ENCODE peak calls at places on chromosomes 12 and 14, in nine cellular contexts. U is adrenal gland, W is Peyer's patch, G is A549, I is HepG2, B is testis, D is stomach, P is IMR-90, O is ovary. K is an unnamed sample.

GRCh38 chr14:65492277-65492676 is 79.7 kb downstream of the FUT8 start:
- DNase-seq in U (no peak), W (no peak), G (no peak), I (no peak), B (no peak), D (no peak), P (no peak), O (no peak), K (no peak)

GRCh38 chr12:104243551-104243950 is 28.0 kb downstream of the TXNRD1 start:
- DNase-seq in U (no peak), W (no peak), G (no peak), I (no peak), B (no peak), D (no peak), P (no peak), O (no peak), K (no peak)

GRCh38 chr12:131218291-131219172 is 264.8 kb downstream of the ADGRD1 start:
- DNase-seq in U (peak; percentile 7), W (no peak), G (peak; percentile 46), I (no peak), B (no peak), D (no peak), P (no peak), O (no peak), K (no peak)

GRCh38 chr12:92912052-92912451 is 17.0 kb downstream of the EEA1 start:
- DNase-seq in U (no peak), W (no peak), G (no peak), I (no peak), B (no peak), D (no peak), P (peak; percentile 32), O (no peak), K (no peak)

GRCh38 chr14:99802301-99803105 is 9.3 kb downstream of the EML1 start:
- DNase-seq in U (no peak), W (no peak), G (peak; percentile 14), I (no peak), B (no peak), D (no peak), P (peak; percentile 53), O (no peak), K (no peak)

GRCh38 chr14:22981090-22982012 is 1.0 kb downstream of the AJUBA start:
- DNase-seq in U (peak; percentile 41), W (no peak), G (peak; percentile 52), I (no peak), B (no peak), D (no peak), P (no peak), O (peak; percentile 43), K (no peak)

GRCh38 chr12:46675736-46676135 is 150.1 kb downstream of the SLC38A4 start:
- DNase-seq in U (peak; percentile 43), W (no peak), G (peak; percentile 33), I (peak; percentile 30), B (peak; percentile 20), D (no peak), P (peak; percentile 44), O (peak; percentile 28), K (no peak)

GRCh38 chr12:130919115-130919514 is 34.6 kb upstream of the ADGRD1 start:
- DNase-seq in U (no peak), W (no peak), G (no peak), I (no peak), B (no peak), D (no peak), P (no peak), O (no peak), K (no peak)

GRCh38 chr14:21070083-21070609 is at the start of gene ARHGEF40:
- DNase-seq in U (peak; percentile 74), W (peak; percentile 34), G (no peak), I (no peak), B (no peak), D (peak; percentile 74), P (peak; percentile 33), O (peak; percentile 78), K (no peak)

GRCh38 chr14:102592969-102593840 is 756 bp downstream of the RCOR1 start:
- DNase-seq in U (peak; percentile 58), W (peak; percentile 44), G (peak; percentile 41), I (no peak), B (peak; percentile 57), D (peak; percentile 50), P (peak; percentile 26), O (peak; percentile 56), K (peak; percentile 82)

GRCh38 chr12:49825360-49825970 is 2.7 kb downstream of the NCKAP5L start:
- DNase-seq in U (peak; percentile 75), W (no peak), G (no peak), I (no peak), B (no peak), D (no peak), P (peak; percentile 73), O (no peak), K (peak; percentile 80)

GRCh38 chr12:18905134-18905533 is 167.2 kb downstream of the CAPZA3 start:
- DNase-seq in U (no peak), W (no peak), G (peak; percentile 5), I (peak; percentile 15), B (no peak), D (no peak), P (no peak), O (no peak), K (no peak)

GRCh38 chr12:59115526-59115925 is 195.2 kb upstream of the LRIG3 start:
- DNase-seq in U (no peak), W (no peak), G (no peak), I (no peak), B (no peak), D (no peak), P (peak; percentile 52), O (no peak), K (no peak)

DNA sequence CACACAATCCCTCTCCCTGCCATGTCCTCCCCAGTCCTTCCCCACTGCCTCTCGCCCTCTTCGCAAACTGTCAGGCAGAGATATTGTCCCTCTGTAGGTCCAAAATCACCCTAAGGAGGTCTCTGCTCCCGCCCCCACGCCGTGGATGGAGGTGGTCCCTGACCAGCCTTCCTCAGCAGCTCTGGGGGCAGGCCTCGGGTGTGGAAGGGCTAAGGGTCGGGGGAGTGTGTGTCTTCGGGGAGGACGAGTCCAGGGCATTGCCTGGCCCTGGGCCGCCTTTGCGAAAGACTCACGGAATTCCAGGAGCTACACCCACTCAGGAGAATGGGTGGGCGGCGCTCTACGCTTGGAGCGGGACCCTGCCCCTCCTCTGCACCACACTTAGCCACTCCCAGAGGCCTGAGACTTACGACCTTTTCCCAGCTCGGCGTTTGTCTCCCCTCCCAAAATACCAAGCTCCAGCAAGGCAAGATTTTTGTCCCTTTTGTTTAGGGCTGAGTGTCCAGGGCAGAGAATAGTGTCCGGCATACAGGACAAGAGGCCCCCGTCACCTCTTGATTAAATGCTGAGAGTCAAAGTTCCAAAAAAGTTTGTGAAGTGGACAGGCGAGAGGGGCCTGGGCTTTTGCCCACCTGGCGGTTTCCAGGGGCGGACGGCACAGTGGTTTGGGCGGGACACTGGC is 881 bp downstream of the PYGL start:
- DNase-seq in U (peak; percentile 55), W (peak; percentile 18), G (peak; percentile 78), I (peak; percentile 55), B (peak; percentile 43), D (peak; percentile 32), P (peak; percentile 28), O (peak; percentile 66), K (peak; percentile 90)
- H3K27ac ChIP-seq in U (peak overlapping the region; percentile 87), W (peak overlapping the region; percentile 47), G (peak overlapping the region; percentile 95), I (peak overlapping the region; percentile 99), B (peak overlapping the region; percentile 90), D (peak overlapping the region; percentile 69), P (peak overlapping the region; percentile 41), O (peak overlapping the region; percentile 87), K (peak overlapping the region; percentile 85)

GRCh38 chr14:77989441-77989891 is 180.7 kb upstream of the NRXN3 start:
- DNase-seq in U (no peak), W (no peak), G (no peak), I (no peak), B (no peak), D (no peak), P (no peak), O (no peak), K (no peak)

GRCh38 chr14:77988966-77989365 is 181.2 kb upstream of the NRXN3 start:
- DNase-seq in U (no peak), W (no peak), G (peak; percentile 13), I (peak; percentile 6), B (no peak), D (no peak), P (peak; percentile 48), O (no peak), K (no peak)

GRCh38 chr14:77988096-77988870 is 181.9 kb upstream of the NRXN3 start:
- DNase-seq in U (no peak), W (no peak), G (no peak), I (no peak), B (no peak), D (no peak), P (no peak), O (no peak), K (no peak)

GRCh38 chr14:77986808-77987207 is 183.4 kb upstream of the NRXN3 start:
- DNase-seq in U (no peak), W (no peak), G (no peak), I (no peak), B (no peak), D (no peak), P (no peak), O (no peak), K (no peak)

DNA sequence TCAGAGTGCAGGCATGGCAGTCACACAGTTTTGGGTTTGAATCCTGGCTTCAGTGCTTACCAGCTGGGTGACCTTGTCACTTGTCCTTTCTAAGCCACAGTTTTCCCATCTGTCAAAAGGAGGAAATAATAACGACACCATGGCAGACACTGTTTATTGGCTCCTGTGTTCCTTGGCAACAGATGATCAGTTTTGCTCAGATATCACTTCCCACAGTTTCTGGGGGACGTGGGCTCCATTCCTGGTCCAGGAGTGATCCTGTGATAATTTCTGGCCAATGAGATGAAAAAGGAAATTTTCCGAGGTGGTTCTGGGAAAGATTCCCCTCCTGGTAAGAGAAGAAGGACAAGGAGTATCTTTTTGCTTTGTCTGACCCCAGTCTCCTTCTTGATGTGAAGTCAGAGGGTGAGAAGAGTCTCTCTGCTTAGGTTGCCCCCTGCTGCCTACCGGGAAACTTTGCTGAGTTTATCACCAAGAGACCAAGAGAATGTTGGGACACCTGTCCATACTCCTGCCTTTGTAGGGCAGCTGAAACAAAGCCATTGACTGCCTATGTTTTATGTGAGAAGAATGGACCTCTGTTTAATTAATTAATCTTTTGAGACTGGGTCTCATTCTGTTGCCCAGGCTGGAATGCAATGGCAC is 178.9 kb upstream of the NRXN3 start:
- DNase-seq in U (no peak), W (no peak), G (peak; percentile 17), I (peak; percentile 7), B (no peak), D (no peak), P (no peak), O (no peak), K (no peak)
- TF ChIP-seq CTCF in U (no peak), W (no peak), G (no peak), I (peak; percentile 47), B (no peak), D (no peak), P (no peak), O (no peak), K (no peak)

GRCh38 chr12:14239935-14240872 is 125.3 kb upstream of the ATF7IP start:
- DNase-seq in U (peak; percentile 45), W (peak; percentile 61), G (no peak), I (no peak), B (no peak), D (no peak), P (no peak), O (no peak), K (no peak)
- TF ChIP-seq POLR2A in U (no peak), W (no peak), G (no peak), I (no peak), B (no peak), D (no peak), P (no peak), O (no peak), K (no peak)

DNA sequence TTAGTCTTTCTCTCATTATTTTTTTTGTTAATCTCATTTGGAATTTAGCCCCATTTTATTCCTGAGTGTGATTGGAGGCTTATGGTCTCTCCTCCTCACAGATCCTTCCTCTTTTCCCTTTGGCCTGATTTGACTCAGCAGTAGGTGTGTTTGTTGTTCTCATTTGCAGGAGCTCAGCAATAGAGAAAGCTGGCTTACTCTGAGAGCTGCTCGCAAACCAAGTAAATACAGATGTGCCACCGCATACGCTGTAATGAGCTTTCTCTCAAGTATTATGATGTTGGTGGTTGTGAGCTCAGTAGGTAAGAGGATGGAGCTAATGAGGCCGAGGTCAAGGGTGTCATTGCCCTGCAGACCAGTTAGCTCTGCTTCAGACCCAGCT is 206.5 kb downstream of the ETV6 start:
- DNase-seq in U (no peak), W (no peak), G (no peak), I (no peak), B (no peak), D (no peak), P (no peak), O (no peak), K (no peak)
- H3K27ac ChIP-seq in U (no peak overlapping the region), W (no peak overlapping the region), G (no peak overlapping the region), I (no peak overlapping the region), B (no peak overlapping the region), D (peak overlapping the region; percentile 48), P (no peak overlapping the region), O (no peak overlapping the region), K (peak overlapping the region; percentile 29)

K was measured in sigmoid colon.